ENCODE peak calls at places on chromosomes 5 and 9, in four cellular contexts. N is choroid plexus epithelial cell, R is OCI-LY7, T is GM13976. U is an unnamed sample.

GRCh38 chr9:95515272-95516113 is 1.3 kb downstream of the PTCH1 start:
- DNase-seq in N (no peak), R (peak), T (no peak), U (no peak)

GRCh38 chr9:7844283-7844682 is 44.7 kb upstream of the DMAC1 start:
- DNase-seq in N (peak), R (peak), T (peak), U (peak)

GRCh38 chr5:119537704-119538103 is 85.4 kb downstream of the HSD17B4 start:
- DNase-seq in N (peak), R (no peak), T (peak), U (peak)

GRCh38 chr9:105457560-105458294 is 9.9 kb downstream of the FSD1L start:
- DNase-seq in N (no peak), R (no peak), T (no peak), U (peak)

GRCh38 chr9:133005957-133006356 is 24.8 kb upstream of the GTF3C5 start:
- DNase-seq in N (no peak), R (no peak), T (no peak), U (no peak)

GRCh38 chr5:159322180-159322579 is 8.1 kb downstream of the IL12B start:
- DNase-seq in N (no peak), R (no peak), T (no peak), U (no peak)

GRCh38 chr9:88980732-88981336 is 10.4 kb upstream of the S1PR3 start:
- DNase-seq in N (no peak), R (no peak), T (no peak), U (no peak)

GRCh38 chr5:129930221-129930620 is 26.0 kb downstream of the CHSY3 start:
- DNase-seq in N (peak), R (no peak), T (no peak), U (no peak)

GRCh38 chr5:127875235-127876021 is 172.2 kb downstream of the CCDC192 start:
- DNase-seq in N (peak), R (peak), T (peak), U (peak)

GRCh38 chr5:59483971-59484472 is 409.5 kb downstream of the PDE4D start:
- DNase-seq in N (peak), R (no peak), T (no peak), U (peak)

GRCh38 chr5:7094626-7095025 is 301.3 kb upstream of the ADCY2 start:
- DNase-seq in N (no peak), R (peak), T (no peak), U (peak)

GRCh38 chr5:170635706-170636105 is 131.9 kb downstream of the KCNIP1 start:
- DNase-seq in N (no peak), R (no peak), T (no peak), U (no peak)

GRCh38 chr5:143200781-143201398 is 202.6 kb downstream of the NR3C1 start:
- DNase-seq in N (peak), R (no peak), T (no peak), U (peak)

GRCh38 chr5:163033656-163034055 is 403.7 kb upstream of the CCNG1 start:
- DNase-seq in N (no peak), R (no peak), T (no peak), U (no peak)

GRCh38 chr5:119426059-119426458 is 26.2 kb upstream of the HSD17B4 start:
- DNase-seq in N (no peak), R (no peak), T (no peak), U (no peak)

GRCh38 chr9:122126340-122127333 is 32.9 kb downstream of the NDUFA8 start:
- DNase-seq in N (peak), R (no peak), T (peak), U (peak)

GRCh38 chr5:8329773-8330172 is 460.8 kb downstream of the MTRR start:
- DNase-seq in N (peak), R (no peak), T (no peak), U (peak)

GRCh38 chr5:82422751-82423181 is 144.6 kb upstream of the RPS23 start:
- DNase-seq in N (no peak), R (no peak), T (no peak), U (no peak)

GRCh38 chr5:31664566-31664965 is 25.6 kb downstream of the PDZD2 start:
- DNase-seq in N (peak), R (peak), T (peak), U (peak)

GRCh38 chr5:140181002-140181483 is 6.1 kb downstream of the CYSTM1 start:
- DNase-seq in N (no peak), R (no peak), T (peak), U (no peak)

GRCh38 chr9:79015951-79016350 is 555.8 kb upstream of the TLE4 start:
- DNase-seq in N (no peak), R (no peak), T (no peak), U (no peak)

GRCh38 chr5:35436441-35437057 is 181.1 kb upstream of the SPEF2 start:
- DNase-seq in N (peak), R (peak), T (peak), U (peak)

GRCh38 chr9:80158150-80158549 is 586.4 kb downstream of the TLE4 start:
- DNase-seq in N (no peak), R (no peak), T (no peak), U (peak)

GRCh38 chr9:35341585-35341984 is 148.3 kb upstream of the RUSC2 start:
- DNase-seq in N (peak), R (no peak), T (no peak), U (peak)

GRCh38 chr5:989961-990530 is 18.6 kb upstream of the NKD2 start:
- DNase-seq in N (no peak), R (no peak), T (no peak), U (no peak)
- TF ChIP-seq CTCF in N (no peak), R (no peak), T (peak), U (no peak)

DNA sequence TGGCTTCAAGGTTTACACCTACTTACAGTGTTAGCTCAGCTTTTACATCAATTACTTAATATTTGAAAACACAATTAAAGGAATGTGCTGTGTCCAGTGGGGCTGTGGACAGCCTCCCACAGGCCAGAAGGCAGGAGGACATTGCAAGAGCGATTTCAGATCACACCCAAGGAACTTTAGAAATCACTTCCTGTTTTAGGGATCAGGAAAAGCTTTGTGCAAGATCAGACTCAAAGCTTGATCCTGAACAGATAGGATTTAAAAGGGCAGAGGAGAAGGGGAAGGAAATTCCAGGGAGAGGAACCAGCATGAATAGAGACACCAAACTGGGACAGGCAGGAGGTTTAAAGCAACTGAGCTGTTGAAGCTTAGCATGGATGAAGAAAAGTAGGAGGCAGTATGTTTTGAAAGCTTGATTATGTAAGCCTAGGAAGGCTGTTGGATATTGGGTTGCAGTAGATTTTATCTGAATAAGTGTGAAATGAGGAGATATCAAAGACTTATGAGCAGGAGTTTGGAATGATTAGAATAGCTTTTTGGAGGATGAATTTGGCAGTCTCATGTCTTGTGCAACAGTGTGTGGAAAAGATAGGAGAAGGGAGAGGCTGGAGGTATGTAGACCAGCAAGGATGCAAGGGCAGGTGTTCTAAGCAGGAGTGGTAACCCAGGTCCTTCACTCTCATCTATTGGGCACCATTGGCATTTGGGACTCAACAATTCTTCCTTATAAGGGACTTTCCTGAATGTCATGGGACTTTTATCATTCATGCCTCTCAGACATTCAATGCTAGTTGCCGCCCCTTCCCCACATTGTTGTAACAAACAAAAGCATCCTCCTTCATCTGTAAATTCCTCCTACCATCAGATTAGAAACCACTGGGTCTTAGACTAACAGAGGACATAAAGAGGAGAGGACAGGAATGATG is 123.5 kb downstream of the TARS1 start:
- DNase-seq in N (peak), R (no peak), T (no peak), U (no peak)
- TF ChIP-seq CTCF in N (no peak), R (no peak), T (no peak), U (no peak)

GRCh38 chr9:6024035-6024554 is 8.7 kb upstream of the RANBP6 start:
- DNase-seq in N (peak), R (peak), T (peak), U (peak)
- TF ChIP-seq CTCF in N (peak), R (peak), T (peak), U (peak)

GRCh38 chr9:125374443-125375309 is 113.0 kb downstream of the GAPVD1 start:
- DNase-seq in N (peak), R (peak), T (peak), U (peak)
- TF ChIP-seq CTCF in N (peak), R (peak), T (peak), U (peak)

GRCh38 chr5:149731332-149731616 is 1.2 kb downstream of the PPARGC1B start:
- DNase-seq in N (no peak), R (no peak), T (no peak), U (no peak)

GRCh38 chr5:149730620-149731331 is 666 bp downstream of the PPARGC1B start:
- DNase-seq in N (peak), R (peak), T (peak), U (peak)

GRCh38 chr5:149732500-149733128 is 2.5 kb downstream of the PPARGC1B start:
- DNase-seq in N (peak), R (no peak), T (no peak), U (peak)

GRCh38 chr5:149733129-149733900 is 3.2 kb downstream of the PPARGC1B start:
- DNase-seq in N (no peak), R (no peak), T (no peak), U (no peak)

DNA sequence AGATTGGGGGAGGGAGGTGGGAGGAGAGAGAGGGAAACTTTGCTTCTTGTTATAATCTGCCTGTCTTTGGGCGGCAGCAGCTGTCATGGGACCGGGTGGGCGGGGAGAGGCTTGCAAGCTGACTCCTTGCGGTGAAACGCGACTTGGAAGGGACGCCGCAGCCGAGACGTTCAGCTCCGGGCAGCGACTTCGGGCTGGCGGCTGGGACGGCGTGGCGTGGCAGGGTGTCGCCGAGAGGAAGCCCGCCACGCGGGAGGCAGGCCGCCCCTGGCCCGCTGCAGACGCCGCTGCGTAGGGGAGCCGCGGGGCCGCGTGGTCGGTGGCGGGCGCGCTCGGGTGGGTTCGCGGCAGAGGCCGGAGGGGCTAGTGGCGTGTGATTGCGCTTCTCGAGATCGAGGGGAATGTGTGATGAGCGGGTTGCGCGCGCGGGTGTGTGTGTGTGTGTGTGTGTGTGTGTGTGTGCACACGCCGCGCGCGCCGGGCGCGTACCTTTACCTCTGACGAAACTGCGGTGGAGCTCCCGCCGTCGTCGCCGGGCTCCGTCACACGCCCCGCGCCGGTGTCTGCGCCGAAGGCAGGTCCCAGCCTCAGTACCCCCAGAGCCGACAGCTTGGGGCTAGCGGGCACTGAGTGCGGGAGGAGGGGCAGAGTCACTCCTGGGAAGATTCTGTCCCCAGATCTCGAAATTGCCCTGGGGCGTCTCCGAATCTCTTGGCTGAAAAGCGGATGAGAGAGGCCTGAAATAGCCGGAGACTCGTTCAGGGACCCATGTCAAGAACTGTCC is 1.7 kb downstream of the PPARGC1B start:
- DNase-seq in N (peak), R (peak), T (peak), U (peak)
- TF ChIP-seq CTCF in N (no peak), R (no peak), T (no peak), U (no peak)